ENCODE peak calls at places on chromosomes 12 and 14, in four cellular contexts. P is astrocyte of the spinal cord, M is osteoblast, R is foreskin fibroblast. Z is an unnamed sample.

GRCh38 chr12:7107181-7108041 is 1.6 kb downstream of the C1RL start:
- DNase-seq in P (no peak), M (no peak), R (no peak), Z (no peak)

GRCh38 chr12:53044052-53044581 is 5.7 kb upstream of the TNS2 start:
- DNase-seq in P (no peak), M (peak; percentile 84), R (no peak), Z (no peak)

GRCh38 chr14:21476526-21476924 is 234 bp downstream of the RAB2B start:
- DNase-seq in P (no peak), M (no peak), R (peak; percentile 51), Z (peak; percentile 31)

GRCh38 chr14:54364555-54365415 is 32.0 kb upstream of the CDKN3 start:
- DNase-seq in P (peak; percentile 51), M (no peak), R (peak; percentile 41), Z (peak; percentile 65)

GRCh38 chr12:68831272-68831671 is 23.3 kb downstream of the MDM2 start:
- DNase-seq in P (no peak), M (no peak), R (no peak), Z (no peak)

GRCh38 chr12:58757422-58757821 is 162.9 kb downstream of the LRIG3 start:
- DNase-seq in P (peak; percentile 92), M (peak; percentile 15), R (peak; percentile 95), Z (peak; percentile 27)

GRCh38 chr12:45050751-45051489 is at the start of gene DBX2:
- DNase-seq in P (peak; percentile 2), M (peak; percentile 58), R (no peak), Z (no peak)

GRCh38 chr12:2198088-2198501 is 145.3 kb downstream of the CACNA1C start:
- DNase-seq in P (peak; percentile 76), M (no peak), R (peak; percentile 30), Z (peak; percentile 80)

GRCh38 chr12:110913119-110914056 is 7.0 kb downstream of the MYL2 start:
- DNase-seq in P (no peak), M (peak; percentile 39), R (no peak), Z (no peak)

GRCh38 chr12:12180575-12180974 is 86.3 kb downstream of the LRP6 start:
- DNase-seq in P (no peak), M (no peak), R (no peak), Z (no peak)

GRCh38 chr12:1281683-1282366 is 290.8 kb downstream of the ERC1 start:
- DNase-seq in P (peak; percentile 76), M (peak; percentile 10), R (peak; percentile 84), Z (peak; percentile 54)

GRCh38 chr14:96091941-96092411 is 52.8 kb downstream of the C14orf132 start:
- DNase-seq in P (peak; percentile 66), M (peak; percentile 89), R (no peak), Z (peak; percentile 28)

GRCh38 chr12:108237272-108237671 is 101.8 kb downstream of the CMKLR1 start:
- DNase-seq in P (no peak), M (no peak), R (no peak), Z (no peak)

GRCh38 chr12:116087399-116087798 is 190.1 kb downstream of the MED13L start:
- DNase-seq in P (no peak), M (no peak), R (no peak), Z (no peak)

GRCh38 chr12:47805417-47805816 is 14.3 kb downstream of the HDAC7 start:
- DNase-seq in P (peak; percentile 34), M (no peak), R (no peak), Z (no peak)

GRCh38 chr12:34348064-34348463 is 325.8 kb downstream of the ALG10 start:
- DNase-seq in P (no peak), M (no peak), R (no peak), Z (no peak)

GRCh38 chr14:49702725-49703124 is 9.8 kb downstream of the KLHDC1 start:
- DNase-seq in P (peak; percentile 39), M (no peak), R (no peak), Z (peak; percentile 53)

GRCh38 chr12:29024117-29024516 is 125.0 kb upstream of the FAR2 start:
- DNase-seq in P (no peak), M (no peak), R (no peak), Z (no peak)

GRCh38 chr12:12715459-12716150 is 1.6 kb upstream of the CDKN1B start:
- DNase-seq in P (peak; percentile 34), M (no peak), R (no peak), Z (no peak)

GRCh38 chr12:4567073-4567881 is 5.3 kb downstream of the DYRK4 start:
- DNase-seq in P (no peak), M (no peak), R (no peak), Z (no peak)

GRCh38 chr12:6507102-6507998 is 13.4 kb downstream of the NCAPD2 start:
- DNase-seq in P (peak; percentile 20), M (peak; percentile 50), R (no peak), Z (no peak)

GRCh38 chr12:124279315-124279714 is 15.6 kb upstream of the RFLNA start:
- DNase-seq in P (no peak), M (no peak), R (no peak), Z (no peak)

GRCh38 chr12:39831587-39832315 is 212.1 kb upstream of the ABCD2 start:
- DNase-seq in P (peak; percentile 35), M (no peak), R (no peak), Z (no peak)

GRCh38 chr12:118850244-118850825 is 131.0 kb upstream of the SRRM4 start:
- DNase-seq in P (no peak), M (no peak), R (no peak), Z (no peak)

GRCh38 chr12:15852383-15852782 is 29.8 kb upstream of the STRAP start:
- DNase-seq in P (peak; percentile 53), M (no peak), R (no peak), Z (no peak)

GRCh38 chr12:40105515-40106201 is at the start of gene SLC2A13:
- DNase-seq in P (peak; percentile 61), M (peak; percentile 98), R (peak; percentile 69), Z (peak; percentile 18)

GRCh38 chr12:75642226-75642625 is 130.8 kb upstream of the KRR1 start:
- DNase-seq in P (peak; percentile 36), M (no peak), R (no peak), Z (no peak)

DNA sequence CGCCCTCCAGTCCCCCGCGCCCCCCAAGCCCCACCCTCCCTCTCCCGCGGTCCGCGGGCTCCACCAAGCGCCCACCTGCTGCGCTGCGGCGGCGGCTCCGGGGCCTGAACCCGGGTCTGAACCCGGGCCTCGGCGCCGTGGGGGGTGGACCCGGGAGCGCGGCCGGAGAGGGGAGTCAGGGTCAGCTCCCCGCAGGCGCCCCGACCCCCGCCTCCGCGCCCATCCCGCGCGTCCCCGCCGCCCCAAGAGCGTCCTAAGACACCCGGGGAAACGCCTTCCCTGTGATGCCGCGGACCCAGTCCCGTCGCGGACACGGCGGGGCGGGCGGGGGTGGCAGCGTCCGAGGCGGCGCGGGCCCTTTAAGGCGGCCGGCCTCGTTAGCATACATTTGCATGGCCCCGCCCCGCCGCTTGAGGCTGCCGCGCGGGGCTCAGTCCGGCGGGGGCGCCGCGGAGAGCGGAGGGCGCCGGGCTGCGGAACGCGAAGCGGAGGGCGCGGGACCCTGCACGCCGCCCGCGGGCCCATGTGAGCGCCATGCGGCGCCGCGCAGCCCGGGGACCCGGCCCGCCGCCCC is at the start of gene MMP17:
- DNase-seq in P (peak; percentile 47), M (peak; percentile 97), R (peak; percentile 64), Z (no peak)
- TF ChIP-seq CTCF in P (peak; percentile 6), M (no peak), R (no peak), Z (no peak)

DNA sequence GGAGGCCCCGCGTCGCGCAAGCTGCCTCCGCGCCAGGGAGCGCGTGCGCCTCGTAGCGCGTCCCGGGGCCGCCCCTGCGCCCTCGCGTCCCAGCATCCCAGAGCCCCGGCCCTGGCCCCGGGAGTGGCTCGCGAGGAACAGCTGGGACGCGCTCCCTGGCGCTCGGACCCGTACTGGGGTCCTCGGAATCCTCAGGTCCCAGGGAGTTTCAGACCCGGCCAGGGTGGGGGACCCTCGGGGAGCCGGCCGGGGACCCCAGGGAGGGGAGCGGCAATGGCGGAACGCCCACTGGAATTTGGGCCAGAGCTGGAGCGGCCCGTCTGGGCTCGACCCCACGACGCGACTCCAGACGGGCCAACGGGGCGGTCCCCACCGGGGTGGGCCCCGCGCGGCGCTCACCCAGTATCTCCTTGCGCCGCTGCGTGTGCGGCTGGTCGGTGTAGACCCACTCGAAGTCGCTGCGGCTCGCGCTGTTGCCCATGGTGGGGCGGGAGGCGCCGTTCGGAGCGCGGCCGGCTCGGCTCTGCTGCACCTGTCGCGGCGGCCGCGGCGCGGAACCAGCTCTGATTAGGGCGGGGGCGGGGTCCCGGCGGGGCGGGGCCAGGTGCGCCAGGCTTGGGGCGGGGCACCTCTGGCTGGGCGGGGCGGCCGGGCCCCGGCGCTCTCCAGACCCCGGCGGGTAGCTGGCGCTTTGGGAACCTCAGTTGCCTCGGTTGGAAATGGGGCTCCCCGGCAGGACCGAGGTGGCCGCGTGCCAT is at the start of gene DEGS2:
- DNase-seq in P (no peak), M (no peak), R (no peak), Z (no peak)
- H3K4me3 ChIP-seq in P (no peak within 1 kb of the TSS), M (no peak within 1 kb of the TSS), R (no peak within 1 kb of the TSS), Z (peak within 1 kb of the TSS; percentile 14)

GRCh38 chr12:55092579-55092978 is 33.6 kb upstream of the OR9K2 start:
- DNase-seq in P (no peak), M (no peak), R (no peak), Z (no peak)
- TF ChIP-seq CTCF in P (no peak), M (no peak), R (no peak), Z (no peak)

DNA sequence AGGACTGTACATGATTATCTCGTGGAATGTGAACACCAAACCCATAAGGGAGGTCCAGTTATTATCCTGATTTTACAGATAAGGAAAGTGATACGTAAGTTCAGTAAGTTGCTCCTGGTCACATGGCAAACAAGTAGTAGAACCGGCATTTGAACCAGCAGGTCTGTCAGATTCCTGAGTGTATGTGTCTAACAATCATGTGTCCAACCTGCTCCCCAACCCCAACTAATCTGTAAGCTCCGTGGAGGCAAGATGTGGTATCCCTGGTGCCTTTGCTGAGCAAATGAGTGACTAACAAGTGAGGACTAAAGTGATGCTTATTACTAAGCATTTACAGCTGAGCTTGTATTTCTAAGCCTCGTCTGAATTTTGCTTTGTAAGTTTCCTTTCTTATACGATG is 65.9 kb downstream of the PTPN21 start:
- DNase-seq in P (no peak), M (no peak), R (no peak), Z (no peak)
- H3K4me3 ChIP-seq in P (no peak overlapping the region), M (no peak overlapping the region), R (no peak overlapping the region), Z (no peak overlapping the region)

Z was measured in astrocyte of the cerebellum.